ENCODE peak calls at places on chromosomes 16 and 17, in four cellular contexts. P is K562, E is HepG2, I is GM12878. O is an unnamed sample.
A peak's percentile ranks its signal among the peaks of the same experiment; 100 is the strongest.

GRCh38 chr17:66695098-66695497 is 139.8 kb upstream of the CACNG5 start:
- DNase-seq in P (no peak), E (no peak), I (no peak), O (no peak)

GRCh38 chr17:78960945-78961344 is 18.8 kb downstream of the LGALS3BP start:
- DNase-seq in P (no peak), E (peak; percentile 46), I (no peak), O (no peak)

GRCh38 chr17:49798182-49798581 is 9.7 kb downstream of the KAT7 start:
- DNase-seq in P (no peak), E (no peak), I (no peak), O (no peak)

GRCh38 chr16:546909-547770 is 13.1 kb upstream of the PRR35 start:
- DNase-seq in P (peak; percentile 63), E (no peak), I (no peak), O (peak; percentile 83)

GRCh38 chr17:57751348-57751970 is 6.4 kb upstream of the CCDC182 start:
- DNase-seq in P (no peak), E (peak; percentile 56), I (no peak), O (no peak)

GRCh38 chr16:4263504-4264436 is 9.1 kb downstream of the TFAP4 start:
- DNase-seq in P (peak; percentile 89), E (peak; percentile 47), I (no peak), O (peak; percentile 96)

GRCh38 chr16:22677024-22677830 is 136.7 kb upstream of the HS3ST2 start:
- DNase-seq in P (no peak), E (no peak), I (no peak), O (no peak)

GRCh38 chr16:1145383-1146100 is 7.4 kb upstream of the CACNA1H start:
- DNase-seq in P (no peak), E (no peak), I (no peak), O (no peak)

GRCh38 chr16:22743401-22743800 is 70.6 kb upstream of the HS3ST2 start:
- DNase-seq in P (no peak), E (no peak), I (no peak), O (no peak)

GRCh38 chr17:37133131-37133530 is 184.4 kb downstream of the AATF start:
- DNase-seq in P (no peak), E (no peak), I (no peak), O (no peak)

GRCh38 chr17:80770881-80771611 is 220.6 kb upstream of the CHMP6 start:
- DNase-seq in P (no peak), E (no peak), I (no peak), O (no peak)

GRCh38 chr16:17511340-17511739 is 40.6 kb upstream of the XYLT1 start:
- DNase-seq in P (no peak), E (no peak), I (no peak), O (no peak)

GRCh38 chr16:85206472-85207356 is 94.4 kb upstream of the CIBAR2 start:
- DNase-seq in P (no peak), E (no peak), I (no peak), O (no peak)

GRCh38 chr16:1877089-1877488 is 5.1 kb upstream of the MEIOB start:
- DNase-seq in P (no peak), E (no peak), I (no peak), O (no peak)

GRCh38 chr17:64024215-64024654 is 3.8 kb upstream of the ICAM2 start:
- DNase-seq in P (peak; percentile 94), E (no peak), I (no peak), O (no peak)

GRCh38 chr17:64028874-64029464 is 8.5 kb upstream of the ICAM2 start:
- DNase-seq in P (peak; percentile 81), E (peak; percentile 61), I (no peak), O (peak; percentile 64)

GRCh38 chr17:64022631-64023063 is 2.2 kb upstream of the ICAM2 start:
- DNase-seq in P (peak; percentile 50), E (no peak), I (no peak), O (no peak)

GRCh38 chr17:64025732-64026294 is 5.4 kb upstream of the ICAM2 start:
- DNase-seq in P (peak; percentile 95), E (peak; percentile 82), I (peak; percentile 55), O (peak; percentile 70)

GRCh38 chr17:64024781-64025731 is 4.6 kb upstream of the ICAM2 start:
- DNase-seq in P (no peak), E (no peak), I (no peak), O (no peak)
- TF ChIP-seq BRCA1 in P (no peak), E (no peak), I (no peak), O (no peak)

DNA sequence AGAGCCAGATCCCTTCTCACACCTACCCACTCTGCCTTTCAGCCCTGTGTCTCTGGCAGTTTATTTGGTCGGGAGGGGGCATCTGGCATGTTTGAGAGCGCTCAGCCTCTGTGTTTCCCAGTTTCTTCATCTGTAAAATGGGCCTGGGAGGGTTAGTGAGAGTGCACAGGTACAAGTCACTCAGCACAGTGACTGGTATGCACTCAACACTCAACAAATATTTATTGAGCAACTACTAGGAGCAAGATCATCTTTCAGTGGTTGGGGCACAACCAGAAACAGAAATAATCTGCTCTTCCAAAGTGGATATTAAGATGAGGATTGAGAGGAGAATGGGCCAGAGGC is 13.7 kb upstream of the SRCIN1 start:
- DNase-seq in P (no peak), E (no peak), I (no peak), O (no peak)
- H3K4me3 ChIP-seq in P (no peak overlapping the region), E (peak overlapping the region; percentile 56), I (no peak overlapping the region), O (no peak overlapping the region)

DNA sequence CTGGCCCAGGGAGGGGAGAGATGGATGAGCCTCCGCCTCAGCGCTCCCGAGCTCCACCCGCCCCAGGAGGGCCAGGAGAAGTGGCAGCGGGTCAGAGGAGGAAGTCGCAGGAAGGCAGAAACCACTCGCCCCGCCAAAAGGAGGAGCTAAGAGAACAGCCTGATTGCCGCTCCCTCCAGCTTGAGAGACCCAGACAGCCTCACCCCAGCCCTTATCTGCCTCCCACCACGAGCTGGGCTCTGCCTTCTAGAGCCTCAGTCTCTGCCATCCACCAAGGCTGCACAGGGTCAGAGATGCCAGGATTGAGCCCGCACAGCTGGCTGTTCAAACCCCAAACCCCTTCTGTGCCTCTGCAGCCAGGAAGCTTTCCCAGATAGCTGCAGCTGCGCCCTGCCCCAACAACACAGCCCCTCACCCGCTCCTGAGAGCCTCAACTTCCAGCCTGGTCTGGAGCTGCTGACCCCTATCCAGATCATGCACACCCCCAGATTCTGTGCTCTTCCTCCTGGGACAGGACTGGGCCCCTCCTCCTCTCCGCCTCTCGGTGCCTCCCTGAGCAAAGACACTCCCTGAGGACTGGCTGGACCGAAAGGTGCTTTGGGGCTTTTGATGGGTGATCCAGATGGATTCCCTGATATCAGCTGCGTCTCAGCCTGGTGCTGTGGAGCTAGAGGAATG is 1.0 kb upstream of the ATP2A3 start:
- DNase-seq in P (peak; percentile 91), E (no peak), I (peak; percentile 33), O (peak; percentile 80)
- TF ChIP-seq RFX5 in P (no peak), E (no peak), I (no peak), O (no peak)

GRCh38 chr17:15917439-15918027 is 27.4 kb upstream of the ADORA2B start:
- DNase-seq in P (no peak), E (no peak), I (no peak), O (peak; percentile 65)

GRCh38 chr17:15918661-15919259 is 26.2 kb upstream of the ADORA2B start:
- DNase-seq in P (no peak), E (no peak), I (no peak), O (no peak)

GRCh38 chr17:15917021-15917438 is 27.9 kb upstream of the ADORA2B start:
- DNase-seq in P (no peak), E (no peak), I (no peak), O (no peak)

GRCh38 chr17:15919466-15919865 is 25.5 kb upstream of the ADORA2B start:
- DNase-seq in P (no peak), E (no peak), I (no peak), O (no peak)

DNA sequence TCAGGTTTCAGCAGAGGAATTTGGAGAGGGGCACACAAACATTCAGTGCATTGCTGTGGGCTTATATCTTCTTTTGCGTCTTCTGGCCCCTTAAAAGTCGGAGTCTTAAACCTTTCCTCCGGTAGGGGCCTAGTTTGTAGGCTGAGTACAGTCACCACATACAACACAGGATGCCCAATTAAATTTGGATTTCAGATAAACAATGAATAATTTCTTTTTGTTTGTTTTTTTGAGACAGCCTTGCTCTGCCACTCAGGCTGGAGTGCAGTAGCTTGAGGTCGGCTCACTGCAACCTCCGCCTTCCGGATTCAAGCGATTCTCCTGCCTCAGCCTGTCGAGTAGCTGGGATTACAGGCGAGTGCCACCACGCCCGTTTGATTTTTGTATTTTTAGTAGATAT is 26.7 kb upstream of the ADORA2B start:
- DNase-seq in P (no peak), E (no peak), I (no peak), O (no peak)
- TF ChIP-seq BRCA1 in P (no peak), E (no peak), I (no peak), O (no peak)

O was measured in H1.